ENCODE peak calls at places on chromosome 20, in five cellular contexts. O, N, F, J and I are unnamed samples.

GRCh38 chr20:56788041-56788670 is 159.1 kb downstream of the TFAP2C start:
- DNase-seq in J (no peak), N (peak; percentile 89), F (no peak), O (peak; percentile 99), I (no peak)

GRCh38 chr20:528923-529594 is 14.5 kb downstream of the CSNK2A1 start:
- DNase-seq in O (peak; percentile 90), J (no peak), N (no peak), F (peak; percentile 48), I (no peak)

GRCh38 chr20:49310695-49311094 is 32.8 kb upstream of the ZNFX1 start:
- DNase-seq in N (no peak), O (peak; percentile 72), J (no peak), F (no peak), I (no peak)

GRCh38 chr20:8331740-8332412 is 199.8 kb downstream of the PLCB1 start:
- DNase-seq in F (no peak), O (peak; percentile 52), N (no peak), J (no peak), I (no peak)

GRCh38 chr20:57577679-57578475 is 17.0 kb downstream of the PCK1 start:
- DNase-seq in O (no peak), N (no peak), J (no peak), F (no peak), I (no peak)

GRCh38 chr20:4569882-4570281 is 151.8 kb upstream of the PRND start:
- DNase-seq in N (no peak), F (no peak), J (no peak), O (no peak), I (no peak)

GRCh38 chr20:53894707-53895384 is 175.5 kb downstream of the BCAS1 start:
- DNase-seq in N (no peak), J (no peak), O (no peak), F (no peak), I (no peak)

GRCh38 chr20:8635837-8636236 is 433.1 kb upstream of the PLCB4 start:
- DNase-seq in F (no peak), J (no peak), N (no peak), O (no peak), I (no peak)

GRCh38 chr20:62020935-62021701 is 44.6 kb downstream of the TAF4 start:
- DNase-seq in F (no peak), J (no peak), O (no peak), N (no peak), I (no peak)

GRCh38 chr20:48689388-48689787 is 138.4 kb downstream of the PREX1 start:
- DNase-seq in N (no peak), O (no peak), J (no peak), F (no peak), I (no peak)

GRCh38 chr20:4159765-4160490 is 144.6 kb upstream of the RNF24 start:
- DNase-seq in F (no peak), J (no peak), N (no peak), O (no peak), I (no peak)

GRCh38 chr20:59817846-59818245 is 115.6 kb downstream of the SYCP2 start:
- DNase-seq in F (no peak), J (no peak), O (no peak), N (peak; percentile 9), I (no peak)

GRCh38 chr20:44111712-44112335 is 75.2 kb downstream of the JPH2 start:
- DNase-seq in O (peak; percentile 42), N (peak; percentile 54), J (no peak), F (no peak), I (no peak)

GRCh38 chr20:1415667-1416468 is 23.0 kb upstream of the FKBP1A start:
- DNase-seq in J (no peak), O (peak; percentile 100), N (peak; percentile 96), F (peak; percentile 29), I (no peak)

GRCh38 chr20:11569163-11569562 is 348.5 kb upstream of the BTBD3 start:
- DNase-seq in F (no peak), O (no peak), J (no peak), N (peak; percentile 60), I (peak; percentile 24)

GRCh38 chr20:46951405-46951804 is 56.8 kb downstream of the EYA2 start:
- DNase-seq in J (no peak), N (no peak), O (peak; percentile 4), F (no peak), I (no peak)

GRCh38 chr20:50745634-50746137 is 14.3 kb downstream of the PARD6B start:
- DNase-seq in O (no peak), J (no peak), F (no peak), N (peak; percentile 51), I (no peak)

GRCh38 chr20:41476013-41476441 is 109.4 kb upstream of the EMILIN3 start:
- DNase-seq in J (peak; percentile 74), N (no peak), O (peak; percentile 48), F (no peak), I (peak; percentile 58)